ENCODE peak calls at places on chromosome 7, in five cellular contexts. One of them, this sample, is unnamed.

GRCh38 chr7:90625562-90625961 is 29.4 kb downstream of the CDK14 start:
- DNase-seq in stimulated activated CD8-positive, alpha-beta memory T cell treated with anti-CD3 and anti-CD28 coated beads, Interleukin-15, amount 100 ng/mL, for 24 hours: no peak
- DNase-seq in H7: peak
- DNase-seq in skeletal muscle cell: peak
- DNase-seq in Jurkat, Clone E6-1: no peak
- DNase-seq in this sample: peak

GRCh38 chr7:90669492-90669891 is 73.4 kb downstream of the CDK14 start:
- DNase-seq in H7: no peak
- DNase-seq in skeletal muscle cell: no peak
- DNase-seq in Jurkat, Clone E6-1: no peak
- DNase-seq in stimulated activated CD8-positive, alpha-beta memory T cell treated with anti-CD3 and anti-CD28 coated beads, Interleukin-15, amount 100 ng/mL, for 24 hours: no peak
- DNase-seq in this sample: no peak

GRCh38 chr7:134587736-134588135 is 38.8 kb downstream of the AKR1B15 start:
- DNase-seq in skeletal muscle cell: no peak
- DNase-seq in H7: no peak
- DNase-seq in stimulated activated CD8-positive, alpha-beta memory T cell treated with anti-CD3 and anti-CD28 coated beads, Interleukin-15, amount 100 ng/mL, for 24 hours: no peak
- DNase-seq in Jurkat, Clone E6-1: no peak
- DNase-seq in this sample: no peak

GRCh38 chr7:155361363-155361680 is 63.6 kb downstream of the INSIG1 start:
- DNase-seq in skeletal muscle cell: no peak
- DNase-seq in H7: no peak
- DNase-seq in Jurkat, Clone E6-1: no peak
- DNase-seq in stimulated activated CD8-positive, alpha-beta memory T cell treated with anti-CD3 and anti-CD28 coated beads, Interleukin-15, amount 100 ng/mL, for 24 hours: no peak
- DNase-seq in this sample: no peak

GRCh38 chr7:114084381-114085312 is 165.8 kb upstream of the PPP1R3A start:
- DNase-seq in skeletal muscle cell: no peak
- DNase-seq in H7: peak
- DNase-seq in Jurkat, Clone E6-1: no peak
- DNase-seq in stimulated activated CD8-positive, alpha-beta memory T cell treated with anti-CD3 and anti-CD28 coated beads, Interleukin-15, amount 100 ng/mL, for 24 hours: no peak
- DNase-seq in this sample: peak

GRCh38 chr7:107592361-107593024 is 12.4 kb downstream of the BCAP29 start:
- DNase-seq in skeletal muscle cell: peak
- DNase-seq in Jurkat, Clone E6-1: no peak
- DNase-seq in H7: no peak
- DNase-seq in stimulated activated CD8-positive, alpha-beta memory T cell treated with anti-CD3 and anti-CD28 coated beads, Interleukin-15, amount 100 ng/mL, for 24 hours: no peak
- DNase-seq in this sample: no peak

GRCh38 chr7:24836084-24836483 is 78.8 kb upstream of the GSDME start:
- DNase-seq in Jurkat, Clone E6-1: peak
- DNase-seq in H7: no peak
- DNase-seq in stimulated activated CD8-positive, alpha-beta memory T cell treated with anti-CD3 and anti-CD28 coated beads, Interleukin-15, amount 100 ng/mL, for 24 hours: no peak
- DNase-seq in skeletal muscle cell: no peak
- DNase-seq in this sample: no peak

GRCh38 chr7:11742496-11742895 is 89.5 kb downstream of the THSD7A start:
- DNase-seq in stimulated activated CD8-positive, alpha-beta memory T cell treated with anti-CD3 and anti-CD28 coated beads, Interleukin-15, amount 100 ng/mL, for 24 hours: no peak
- DNase-seq in skeletal muscle cell: no peak
- DNase-seq in H7: no peak
- DNase-seq in Jurkat, Clone E6-1: no peak
- DNase-seq in this sample: no peak

GRCh38 chr7:134766779-134767566 is 12.5 kb upstream of the CALD1 start:
- DNase-seq in skeletal muscle cell: no peak
- DNase-seq in stimulated activated CD8-positive, alpha-beta memory T cell treated with anti-CD3 and anti-CD28 coated beads, Interleukin-15, amount 100 ng/mL, for 24 hours: no peak
- DNase-seq in H7: no peak
- DNase-seq in Jurkat, Clone E6-1: no peak
- DNase-seq in this sample: no peak

GRCh38 chr7:31373337-31374289 is 33.1 kb upstream of the NEUROD6 start:
- DNase-seq in stimulated activated CD8-positive, alpha-beta memory T cell treated with anti-CD3 and anti-CD28 coated beads, Interleukin-15, amount 100 ng/mL, for 24 hours: no peak
- DNase-seq in Jurkat, Clone E6-1: peak
- DNase-seq in H7: peak
- DNase-seq in skeletal muscle cell: peak
- DNase-seq in this sample: peak

GRCh38 chr7:84040365-84040764 is 154.2 kb downstream of the SEMA3A start:
- DNase-seq in Jurkat, Clone E6-1: no peak
- DNase-seq in skeletal muscle cell: no peak
- DNase-seq in H7: no peak
- DNase-seq in stimulated activated CD8-positive, alpha-beta memory T cell treated with anti-CD3 and anti-CD28 coated beads, Interleukin-15, amount 100 ng/mL, for 24 hours: no peak
- DNase-seq in this sample: no peak

GRCh38 chr7:50355817-50356178 is 51.3 kb downstream of the IKZF1 start:
- DNase-seq in Jurkat, Clone E6-1: no peak
- DNase-seq in stimulated activated CD8-positive, alpha-beta memory T cell treated with anti-CD3 and anti-CD28 coated beads, Interleukin-15, amount 100 ng/mL, for 24 hours: no peak
- DNase-seq in H7: peak
- DNase-seq in skeletal muscle cell: no peak
- DNase-seq in this sample: peak

GRCh38 chr7:158587425-158588084 is at the start of gene PTPRN2:
- DNase-seq in skeletal muscle cell: no peak
- DNase-seq in stimulated activated CD8-positive, alpha-beta memory T cell treated with anti-CD3 and anti-CD28 coated beads, Interleukin-15, amount 100 ng/mL, for 24 hours: peak
- DNase-seq in H7: peak
- DNase-seq in Jurkat, Clone E6-1: no peak
- DNase-seq in this sample: peak

GRCh38 chr7:729154-730000 is 2.3 kb upstream of the PRKAR1B start:
- DNase-seq in skeletal muscle cell: no peak
- DNase-seq in H7: peak
- DNase-seq in stimulated activated CD8-positive, alpha-beta memory T cell treated with anti-CD3 and anti-CD28 coated beads, Interleukin-15, amount 100 ng/mL, for 24 hours: no peak
- DNase-seq in Jurkat, Clone E6-1: no peak
- DNase-seq in this sample: no peak

GRCh38 chr7:123865517-123866117 is 20.6 kb downstream of the HYAL4 start:
- DNase-seq in H7: peak
- DNase-seq in Jurkat, Clone E6-1: peak
- DNase-seq in stimulated activated CD8-positive, alpha-beta memory T cell treated with anti-CD3 and anti-CD28 coated beads, Interleukin-15, amount 100 ng/mL, for 24 hours: no peak
- DNase-seq in skeletal muscle cell: peak
- DNase-seq in this sample: peak

GRCh38 chr7:138900040-138900828 is 81.0 kb downstream of the KIAA1549 start:
- DNase-seq in stimulated activated CD8-positive, alpha-beta memory T cell treated with anti-CD3 and anti-CD28 coated beads, Interleukin-15, amount 100 ng/mL, for 24 hours: no peak
- DNase-seq in Jurkat, Clone E6-1: no peak
- DNase-seq in H7: no peak
- DNase-seq in skeletal muscle cell: peak
- DNase-seq in this sample: no peak

GRCh38 chr7:133268355-133268754 is 15.5 kb downstream of the EXOC4 start:
- DNase-seq in stimulated activated CD8-positive, alpha-beta memory T cell treated with anti-CD3 and anti-CD28 coated beads, Interleukin-15, amount 100 ng/mL, for 24 hours: no peak
- DNase-seq in H7: no peak
- DNase-seq in Jurkat, Clone E6-1: no peak
- DNase-seq in skeletal muscle cell: no peak
- DNase-seq in this sample: no peak

GRCh38 chr7:1348096-1348835 is 111.0 kb downstream of the MICALL2 start:
- DNase-seq in Jurkat, Clone E6-1: no peak
- DNase-seq in skeletal muscle cell: no peak
- DNase-seq in stimulated activated CD8-positive, alpha-beta memory T cell treated with anti-CD3 and anti-CD28 coated beads, Interleukin-15, amount 100 ng/mL, for 24 hours: no peak
- DNase-seq in H7: no peak
- DNase-seq in this sample: no peak

GRCh38 chr7:137873524-137873923 is 26.8 kb upstream of the DGKI start:
- DNase-seq in skeletal muscle cell: peak
- DNase-seq in Jurkat, Clone E6-1: no peak
- DNase-seq in H7: no peak
- DNase-seq in stimulated activated CD8-positive, alpha-beta memory T cell treated with anti-CD3 and anti-CD28 coated beads, Interleukin-15, amount 100 ng/mL, for 24 hours: no peak
- DNase-seq in this sample: no peak

GRCh38 chr7:32290015-32290414 is 200.2 kb downstream of the LSM5 start:
- DNase-seq in skeletal muscle cell: no peak
- DNase-seq in Jurkat, Clone E6-1: no peak
- DNase-seq in stimulated activated CD8-positive, alpha-beta memory T cell treated with anti-CD3 and anti-CD28 coated beads, Interleukin-15, amount 100 ng/mL, for 24 hours: no peak
- DNase-seq in H7: no peak
- DNase-seq in this sample: no peak

GRCh38 chr7:31890751-31891150 is 179.5 kb downstream of the PDE1C start:
- DNase-seq in stimulated activated CD8-positive, alpha-beta memory T cell treated with anti-CD3 and anti-CD28 coated beads, Interleukin-15, amount 100 ng/mL, for 24 hours: no peak
- DNase-seq in skeletal muscle cell: no peak
- DNase-seq in Jurkat, Clone E6-1: no peak
- DNase-seq in H7: no peak
- DNase-seq in this sample: no peak

GRCh38 chr7:112371721-112372120 is 78.5 kb upstream of the IFRD1 start:
- DNase-seq in stimulated activated CD8-positive, alpha-beta memory T cell treated with anti-CD3 and anti-CD28 coated beads, Interleukin-15, amount 100 ng/mL, for 24 hours: no peak
- DNase-seq in skeletal muscle cell: no peak
- DNase-seq in H7: no peak
- DNase-seq in Jurkat, Clone E6-1: no peak
- DNase-seq in this sample: no peak

GRCh38 chr7:41702635-41703371 is at the start of gene INHBA:
- DNase-seq in stimulated activated CD8-positive, alpha-beta memory T cell treated with anti-CD3 and anti-CD28 coated beads, Interleukin-15, amount 100 ng/mL, for 24 hours: no peak
- DNase-seq in H7: no peak
- DNase-seq in Jurkat, Clone E6-1: no peak
- DNase-seq in skeletal muscle cell: peak
- DNase-seq in this sample: no peak

GRCh38 chr7:117993377-117994003 is 120.2 kb upstream of the CTTNBP2 start:
- DNase-seq in skeletal muscle cell: no peak
- DNase-seq in stimulated activated CD8-positive, alpha-beta memory T cell treated with anti-CD3 and anti-CD28 coated beads, Interleukin-15, amount 100 ng/mL, for 24 hours: no peak
- DNase-seq in H7: peak
- DNase-seq in Jurkat, Clone E6-1: peak
- DNase-seq in this sample: peak

GRCh38 chr7:4769753-4770152 is 5.7 kb upstream of the AP5Z1 start:
- DNase-seq in Jurkat, Clone E6-1: no peak
- DNase-seq in H7: no peak
- DNase-seq in stimulated activated CD8-positive, alpha-beta memory T cell treated with anti-CD3 and anti-CD28 coated beads, Interleukin-15, amount 100 ng/mL, for 24 hours: no peak
- DNase-seq in skeletal muscle cell: no peak
- DNase-seq in this sample: no peak

GRCh38 chr7:111413796-111414195 is 148.5 kb downstream of the IMMP2L start:
- DNase-seq in skeletal muscle cell: peak
- DNase-seq in H7: peak
- DNase-seq in stimulated activated CD8-positive, alpha-beta memory T cell treated with anti-CD3 and anti-CD28 coated beads, Interleukin-15, amount 100 ng/mL, for 24 hours: no peak
- DNase-seq in Jurkat, Clone E6-1: no peak
- DNase-seq in this sample: peak

GRCh38 chr7:70354409-70355169 is 756.3 kb downstream of the AUTS2 start:
- DNase-seq in skeletal muscle cell: no peak
- DNase-seq in H7: no peak
- DNase-seq in Jurkat, Clone E6-1: no peak
- DNase-seq in stimulated activated CD8-positive, alpha-beta memory T cell treated with anti-CD3 and anti-CD28 coated beads, Interleukin-15, amount 100 ng/mL, for 24 hours: no peak
- DNase-seq in this sample: no peak

GRCh38 chr7:93327006-93327633 is 95.0 kb downstream of the VPS50 start:
- DNase-seq in skeletal muscle cell: peak
- DNase-seq in stimulated activated CD8-positive, alpha-beta memory T cell treated with anti-CD3 and anti-CD28 coated beads, Interleukin-15, amount 100 ng/mL, for 24 hours: no peak
- DNase-seq in H7: no peak
- DNase-seq in Jurkat, Clone E6-1: no peak
- DNase-seq in this sample: no peak

GRCh38 chr7:30281791-30282190 is 2.6 kb upstream of the ZNRF2 start:
- DNase-seq in skeletal muscle cell: no peak
- DNase-seq in stimulated activated CD8-positive, alpha-beta memory T cell treated with anti-CD3 and anti-CD28 coated beads, Interleukin-15, amount 100 ng/mL, for 24 hours: no peak
- DNase-seq in Jurkat, Clone E6-1: no peak
- DNase-seq in H7: no peak
- DNase-seq in this sample: no peak

GRCh38 chr7:101950450-101951119 is 133.2 kb downstream of the CUX1 start:
- DNase-seq in skeletal muscle cell: peak
- DNase-seq in Jurkat, Clone E6-1: no peak
- DNase-seq in stimulated activated CD8-positive, alpha-beta memory T cell treated with anti-CD3 and anti-CD28 coated beads, Interleukin-15, amount 100 ng/mL, for 24 hours: no peak
- DNase-seq in H7: peak
- DNase-seq in this sample: peak

GRCh38 chr7:21107101-21107500 is 320.4 kb upstream of the SP8 start:
- DNase-seq in skeletal muscle cell: no peak
- DNase-seq in H7: no peak
- DNase-seq in stimulated activated CD8-positive, alpha-beta memory T cell treated with anti-CD3 and anti-CD28 coated beads, Interleukin-15, amount 100 ng/mL, for 24 hours: no peak
- DNase-seq in Jurkat, Clone E6-1: no peak
- DNase-seq in this sample: no peak

GRCh38 chr7:2479276-2480070 is 3.3 kb upstream of the GRIFIN start:
- DNase-seq in Jurkat, Clone E6-1: no peak
- DNase-seq in H7: peak
- DNase-seq in stimulated activated CD8-positive, alpha-beta memory T cell treated with anti-CD3 and anti-CD28 coated beads, Interleukin-15, amount 100 ng/mL, for 24 hours: no peak
- DNase-seq in skeletal muscle cell: no peak
- DNase-seq in this sample: no peak

GRCh38 chr7:67843001-67843400 is 846.4 kb downstream of the TYW1 start:
- DNase-seq in stimulated activated CD8-positive, alpha-beta memory T cell treated with anti-CD3 and anti-CD28 coated beads, Interleukin-15, amount 100 ng/mL, for 24 hours: no peak
- DNase-seq in Jurkat, Clone E6-1: no peak
- DNase-seq in H7: no peak
- DNase-seq in skeletal muscle cell: no peak
- DNase-seq in this sample: no peak

GRCh38 chr7:91373401-91373800 is 109.2 kb downstream of the FZD1 start:
- DNase-seq in H7: no peak
- DNase-seq in skeletal muscle cell: no peak
- DNase-seq in Jurkat, Clone E6-1: no peak
- DNase-seq in stimulated activated CD8-positive, alpha-beta memory T cell treated with anti-CD3 and anti-CD28 coated beads, Interleukin-15, amount 100 ng/mL, for 24 hours: no peak
- DNase-seq in this sample: no peak

GRCh38 chr7:2087744-2088143 is 145.0 kb downstream of the MAD1L1 start:
- DNase-seq in stimulated activated CD8-positive, alpha-beta memory T cell treated with anti-CD3 and anti-CD28 coated beads, Interleukin-15, amount 100 ng/mL, for 24 hours: no peak
- DNase-seq in skeletal muscle cell: no peak
- DNase-seq in Jurkat, Clone E6-1: peak
- DNase-seq in H7: no peak
- DNase-seq in this sample: no peak

GRCh38 chr7:134368851-134369533 is 52.3 kb upstream of the SLC35B4 start:
- DNase-seq in skeletal muscle cell: peak
- DNase-seq in Jurkat, Clone E6-1: no peak
- DNase-seq in H7: no peak
- DNase-seq in stimulated activated CD8-positive, alpha-beta memory T cell treated with anti-CD3 and anti-CD28 coated beads, Interleukin-15, amount 100 ng/mL, for 24 hours: no peak
- DNase-seq in this sample: no peak

GRCh38 chr7:135729230-135729629 is 1.2 kb upstream of the SLC13A4 start:
- DNase-seq in H7: no peak
- DNase-seq in skeletal muscle cell: no peak
- DNase-seq in Jurkat, Clone E6-1: no peak
- DNase-seq in stimulated activated CD8-positive, alpha-beta memory T cell treated with anti-CD3 and anti-CD28 coated beads, Interleukin-15, amount 100 ng/mL, for 24 hours: no peak
- DNase-seq in this sample: no peak

GRCh38 chr7:110407242-110407641 is 683.7 kb upstream of the LRRN3 start:
- DNase-seq in skeletal muscle cell: no peak
- DNase-seq in H7: no peak
- DNase-seq in stimulated activated CD8-positive, alpha-beta memory T cell treated with anti-CD3 and anti-CD28 coated beads, Interleukin-15, amount 100 ng/mL, for 24 hours: no peak
- DNase-seq in Jurkat, Clone E6-1: no peak
- DNase-seq in this sample: no peak

GRCh38 chr7:158733220-158733519 is 28.6 kb upstream of the NCAPG2 start:
- DNase-seq in H7: no peak
- DNase-seq in skeletal muscle cell: no peak
- DNase-seq in Jurkat, Clone E6-1: no peak
- DNase-seq in stimulated activated CD8-positive, alpha-beta memory T cell treated with anti-CD3 and anti-CD28 coated beads, Interleukin-15, amount 100 ng/mL, for 24 hours: no peak
- DNase-seq in this sample: no peak

GRCh38 chr7:151327659-151328058 is 14.0 kb upstream of the NUB1 start:
- DNase-seq in Jurkat, Clone E6-1: no peak
- DNase-seq in skeletal muscle cell: no peak
- DNase-seq in H7: no peak
- DNase-seq in stimulated activated CD8-positive, alpha-beta memory T cell treated with anti-CD3 and anti-CD28 coated beads, Interleukin-15, amount 100 ng/mL, for 24 hours: no peak
- DNase-seq in this sample: no peak

This sample was measured in GM23338.